ENCODE peak calls at places on chromosomes 7 and 10, in five cellular contexts. C is GM12878, V is Panc1, F is GM23338, D is foreskin fibroblast. N is an unnamed sample.

GRCh38 chr10:22666287-22667092 is 47.9 kb downstream of the PIP4K2A start:
- DNase-seq in C (no peak), V (no peak), F (no peak), D (no peak), N (no peak)

GRCh38 chr7:108001759-108002725 is 919 bp downstream of the LAMB1 start:
- DNase-seq in C (no peak), V (no peak), F (peak; percentile 56), D (peak; percentile 83), N (no peak)

GRCh38 chr7:121872831-121873764 is at the start of gene PTPRZ1:
- DNase-seq in C (no peak), V (no peak), F (peak; percentile 89), D (peak; percentile 38), N (no peak)

GRCh38 chr7:13845601-13846000 is 143.9 kb downstream of the ETV1 start:
- DNase-seq in C (no peak), V (no peak), F (no peak), D (no peak), N (no peak)

GRCh38 chr7:153939654-153940053 is 112.5 kb upstream of the DPP6 start:
- DNase-seq in C (no peak), V (no peak), F (no peak), D (no peak), N (no peak)

GRCh38 chr7:73739387-73739767 is 775 bp upstream of the ABHD11 start:
- DNase-seq in C (no peak), V (no peak), F (no peak), D (no peak), N (no peak)

GRCh38 chr10:14751576-14752330 is 22.9 kb downstream of the FAM107B start:
- DNase-seq in C (no peak), V (no peak), F (peak; percentile 24), D (peak; percentile 61), N (no peak)

GRCh38 chr10:43348511-43349312 is 22.7 kb upstream of the FXYD4 start:
- DNase-seq in C (peak; percentile 36), V (peak; percentile 85), F (peak; percentile 91), D (peak; percentile 87), N (peak; percentile 88)

GRCh38 chr10:25117757-25118156 is 57.0 kb upstream of the GPR158 start:
- DNase-seq in C (no peak), V (no peak), F (no peak), D (no peak), N (no peak)

GRCh38 chr7:116697152-116697551 is 25.2 kb downstream of the MET start:
- DNase-seq in C (no peak), V (no peak), F (no peak), D (no peak), N (no peak)

GRCh38 chr10:28036587-28036986 is 37.7 kb upstream of the ODAD2 start:
- DNase-seq in C (no peak), V (no peak), F (no peak), D (peak; percentile 27), N (no peak)

GRCh38 chr7:99540542-99540941 is 11.4 kb downstream of the FAM200A start:
- DNase-seq in C (no peak), V (no peak), F (no peak), D (no peak), N (no peak)

GRCh38 chr7:74483402-74484336 is 30.0 kb downstream of the GTF2IRD1 start:
- DNase-seq in C (no peak), V (no peak), F (no peak), D (peak; percentile 63), N (no peak)

GRCh38 chr10:133394064-133394663 is at the start of gene MTG1:
- DNase-seq in C (peak; percentile 65), V (peak; percentile 54), F (peak; percentile 97), D (peak; percentile 98), N (peak; percentile 90)

GRCh38 chr10:22486431-22486830 is 141.1 kb downstream of the SPAG6 start:
- DNase-seq in C (no peak), V (no peak), F (no peak), D (peak; percentile 19), N (no peak)

DNA sequence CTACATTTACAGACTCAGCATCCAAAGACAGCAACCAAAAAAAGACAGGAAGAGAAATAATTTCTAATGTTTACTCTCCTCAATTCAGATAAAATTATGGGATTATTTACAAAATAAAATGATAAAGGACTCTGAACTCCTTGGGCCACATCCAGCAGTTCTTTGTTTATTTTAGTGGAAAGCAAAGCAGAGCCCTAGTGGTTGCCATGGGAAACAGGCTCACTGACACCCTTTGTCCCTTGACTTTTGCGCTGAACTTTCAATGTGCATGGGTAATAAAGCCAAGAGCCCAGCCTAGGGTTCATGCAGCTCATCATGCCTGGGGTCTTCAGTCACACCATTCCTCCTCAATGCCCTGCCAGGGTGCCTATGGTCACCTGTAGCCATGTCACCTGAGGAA is 442.6 kb upstream of the IGFBP3 start:
- DNase-seq in C (no peak), V (no peak), F (peak; percentile 39), D (no peak), N (no peak)
- TF ChIP-seq CTCF in C (no peak), V (no peak), F (no peak), D (no peak), N (no peak)

GRCh38 chr10:104331208-104331838 is 6.9 kb downstream of the ITPRIP start:
- DNase-seq in C (no peak), V (no peak), F (peak; percentile 55), D (peak; percentile 78), N (peak; percentile 22)
- TF ChIP-seq CTCF in C (no peak), V (no peak), F (no peak), D (no peak), N (no peak)

GRCh38 chr10:63133056-63133786 is at the start of gene NRBF2:
- DNase-seq in C (peak; percentile 96), V (peak; percentile 95), F (peak; percentile 99), D (peak; percentile 99), N (peak; percentile 98)
- TF ChIP-seq CTCF in C (no peak), V (no peak), F (peak; percentile 23), D (peak; percentile 29), N (no peak)

DNA sequence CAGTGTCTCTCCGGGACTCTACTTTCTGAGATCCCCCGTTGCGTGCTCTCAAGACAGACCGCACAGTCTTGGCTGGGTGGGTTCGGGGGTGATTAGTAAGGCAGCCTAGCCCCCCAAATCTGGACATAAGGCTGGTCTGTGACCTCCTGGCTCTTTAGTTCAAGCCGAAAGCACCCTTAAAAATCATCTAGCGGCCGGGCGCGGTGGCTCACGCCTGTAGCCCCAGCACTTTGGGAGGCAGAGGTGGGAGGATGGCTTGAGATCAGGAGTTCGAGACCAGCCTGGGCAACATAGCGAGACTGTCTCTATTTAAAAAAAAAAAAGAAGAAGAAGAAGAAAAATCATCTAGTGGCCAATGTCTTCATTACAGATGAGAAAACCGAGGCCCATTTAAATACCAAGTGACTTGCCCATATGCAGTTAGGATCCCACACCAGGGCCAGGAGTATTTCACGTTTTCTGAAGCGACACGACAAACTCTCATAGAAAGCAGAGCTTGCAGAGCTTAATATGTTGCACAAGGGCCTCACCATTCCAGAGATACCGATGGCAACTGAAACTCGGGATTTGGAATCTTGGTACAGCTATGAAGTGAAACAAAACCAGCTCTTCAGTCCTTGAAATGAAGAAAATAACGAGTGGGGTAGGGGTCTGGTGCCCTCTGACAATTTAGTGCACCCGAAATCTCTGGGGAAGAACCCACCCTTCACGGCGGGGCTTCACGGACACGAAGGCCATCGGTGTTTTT is 696 bp upstream of the HILPDA start:
- DNase-seq in C (no peak), V (no peak), F (peak; percentile 41), D (peak; percentile 55), N (no peak)
- TF ChIP-seq CTCF in C (no peak), V (no peak), F (no peak), D (no peak), N (no peak)

DNA sequence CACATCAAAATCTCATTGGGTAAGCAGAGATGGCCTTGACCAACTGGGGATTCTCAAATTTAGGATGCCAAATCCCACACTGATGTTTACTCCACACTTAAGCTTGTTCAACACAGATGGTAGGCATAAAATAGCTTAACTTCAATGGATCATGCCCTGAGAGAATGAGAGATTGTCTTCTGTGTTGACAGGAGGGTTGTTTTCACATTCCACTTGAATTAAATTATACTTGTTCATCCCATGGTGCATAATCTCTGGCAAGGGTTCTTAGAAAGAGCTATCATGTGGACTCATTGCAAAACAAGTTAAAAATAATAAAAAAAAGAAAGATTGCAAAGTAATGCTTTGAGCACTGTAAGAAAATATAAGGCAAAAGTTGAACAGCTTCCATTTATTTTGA is 391.5 kb downstream of the PLXDC2 start:
- DNase-seq in C (no peak), V (no peak), F (no peak), D (no peak), N (no peak)
- TF ChIP-seq CTCF in C (no peak), V (no peak), F (no peak), D (no peak), N (no peak)

GRCh38 chr7:57426629-57427003 is 23.4 kb upstream of the ZNF716 start:
- DNase-seq in C (no peak), V (no peak), F (no peak), D (no peak), N (peak; percentile 38)

GRCh38 chr7:57427146-57427545 is 22.8 kb upstream of the ZNF716 start:
- DNase-seq in C (no peak), V (no peak), F (no peak), D (no peak), N (no peak)

GRCh38 chr7:57424515-57425238 is 25.3 kb upstream of the ZNF716 start:
- DNase-seq in C (no peak), V (no peak), F (no peak), D (no peak), N (peak; percentile 32)

GRCh38 chr7:57425239-57425944 is 24.6 kb upstream of the ZNF716 start:
- DNase-seq in C (no peak), V (no peak), F (no peak), D (no peak), N (peak; percentile 33)

DNA sequence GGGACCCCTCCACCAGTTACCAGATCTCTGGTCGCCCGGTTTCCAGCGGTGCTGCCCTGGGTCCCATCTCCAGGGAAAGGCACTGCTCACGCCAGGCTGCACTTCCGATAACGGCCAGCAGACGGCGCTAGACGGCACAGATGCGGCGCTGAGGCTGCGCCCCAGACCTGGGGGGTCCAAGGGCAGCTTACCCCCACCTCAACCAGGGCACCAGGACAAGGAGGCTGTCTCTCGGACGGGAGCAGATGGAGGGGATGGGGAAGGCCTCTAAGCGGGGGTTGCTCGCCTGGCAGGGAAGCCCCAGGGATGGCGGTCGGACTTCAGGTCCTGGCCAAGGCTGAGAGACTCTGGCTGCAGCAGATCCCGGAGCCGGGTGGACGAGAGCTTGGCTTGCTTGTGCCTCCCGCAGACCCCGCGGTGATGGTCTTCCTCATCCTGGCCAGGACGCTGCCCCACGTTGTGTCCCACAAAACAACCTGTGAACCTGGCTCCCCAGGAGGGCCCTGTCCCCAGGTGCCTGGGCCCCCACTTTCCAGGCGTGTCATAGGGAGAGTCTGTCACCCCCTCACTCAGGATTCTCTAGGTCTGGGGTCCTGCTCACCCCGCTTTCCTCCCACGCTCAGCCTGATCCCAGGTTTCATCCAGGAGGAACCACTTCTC is 23.9 kb upstream of the ZNF716 start:
- DNase-seq in C (no peak), V (no peak), F (no peak), D (no peak), N (peak; percentile 39)
- TF ChIP-seq CTCF in C (no peak), V (peak; percentile 58), F (peak; percentile 13), D (no peak), N (peak; percentile 37)